ENCODE peak calls at places on chromosomes 16 and 17, in six cellular contexts. U is activated naive CD8-positive, alpha-beta T cell treated with anti-CD3 and anti-CD28 coated beads, Interleukin-2, amount 50 U/mL, for 16 hours; W is AG04450; E is Ammon's horn; Q is activated CD4-positive, alpha-beta memory T cell treated with anti-CD3 and anti-CD28 coated beads, Interleukin-2, amount 10 ng/mL, durations not matched to agents 7 days and 5 days; M is central memory CD4-positive, alpha-beta T cell. O is an unnamed sample.

GRCh38 chr17:39950871-39951348 is 11.9 kb upstream of the GSDMA start:
- DNase-seq in W (no peak), U (no peak), E (no peak), M (no peak), Q (no peak), O (no peak)

GRCh38 chr16:48282636-48283263 is 35.4 kb upstream of the ABCC11 start:
- DNase-seq in E (no peak), Q (no peak), W (no peak), U (no peak), M (no peak), O (peak)

GRCh38 chr17:17636456-17636855 is 44.8 kb upstream of the RAI1 start:
- DNase-seq in E (no peak), U (no peak), Q (no peak), W (no peak), M (no peak), O (no peak)

GRCh38 chr17:46811978-46812583 is 6.4 kb downstream of the WNT3 start:
- DNase-seq in E (no peak), W (peak), M (no peak), Q (no peak), U (no peak), O (no peak)

GRCh38 chr17:4715071-4715749 is 4.8 kb downstream of the ARRB2 start:
- DNase-seq in W (no peak), E (no peak), U (no peak), M (peak), Q (peak), O (no peak)

GRCh38 chr17:18186271-18186982 is 2.8 kb downstream of the ALKBH5 start:
- DNase-seq in E (peak), M (no peak), W (no peak), U (no peak), Q (no peak), O (no peak)

GRCh38 chr16:53893731-53894435 is 189.9 kb downstream of the FTO start:
- DNase-seq in M (no peak), W (peak), Q (no peak), E (no peak), U (no peak), O (no peak)

GRCh38 chr16:67040906-67041305 is 12.0 kb downstream of the CBFB start:
- DNase-seq in Q (no peak), E (peak), U (no peak), W (peak), M (no peak), O (no peak)

GRCh38 chr17:65370669-65371126 is 190.8 kb downstream of the AXIN2 start:
- DNase-seq in E (no peak), Q (no peak), W (no peak), U (no peak), M (no peak), O (no peak)

GRCh38 chr16:11202260-11203091 is 53.5 kb downstream of the SOCS1 start:
- DNase-seq in Q (no peak), W (no peak), U (no peak), M (no peak), E (no peak), O (no peak)

GRCh38 chr16:35497399-35497798 is 2038.0 kb downstream of the TP53TG3F start:
- DNase-seq in W (no peak), E (no peak), Q (no peak), M (no peak), U (no peak), O (no peak)

GRCh38 chr17:41103896-41104295 is 1.3 kb upstream of the KRTAP4-9 start:
- DNase-seq in M (no peak), Q (no peak), E (no peak), U (no peak), W (no peak), O (no peak)

GRCh38 chr17:2025622-2026309 is 632 bp upstream of the RTN4RL1 start:
- DNase-seq in U (no peak), E (peak), M (no peak), Q (peak), W (no peak), O (peak)

GRCh38 chr17:46766493-46767491 is 51.7 kb downstream of the WNT3 start:
- DNase-seq in Q (peak), M (no peak), U (no peak), E (no peak), W (no peak), O (no peak)

GRCh38 chr16:31458835-31459721 is at the start of gene ARMC5:
- DNase-seq in M (peak), U (peak), Q (peak), E (peak), W (peak), O (peak)

GRCh38 chr17:60677308-60678117 is at the start of gene BCAS3:
- DNase-seq in Q (peak), U (peak), M (peak), E (peak), W (peak), O (peak)

GRCh38 chr17:31649302-31649701 is 209.7 kb downstream of the COPRS start:
- DNase-seq in W (no peak), U (no peak), Q (no peak), E (no peak), M (no peak), O (no peak)

GRCh38 chr17:10754861-10755591 is 25.2 kb upstream of the TMEM220 start:
- DNase-seq in W (no peak), U (no peak), M (no peak), Q (no peak), E (no peak), O (no peak)

GRCh38 chr16:21302898-21303528 is 24.9 kb upstream of the CRYM start:
- DNase-seq in Q (no peak), W (peak), U (no peak), E (no peak), M (no peak), O (no peak)

GRCh38 chr16:20807822-20808207 is 1.5 kb downstream of the REXO5 start:
- DNase-seq in Q (no peak), M (no peak), E (no peak), U (no peak), W (no peak), O (no peak)

GRCh38 chr16:86772671-86773338 is 194.5 kb downstream of the FOXL1 start:
- DNase-seq in E (no peak), Q (no peak), U (no peak), M (no peak), W (peak), O (peak)